ENCODE peak calls at places on chromosomes 12 and 14, in ten cellular contexts. K is stomach, V is lung, M is body of pancreas, J is tibial nerve, O is fibroblast of lung, Q is A673, P is tibial artery, T is bronchial epithelial cell, B is osteocyte. H is an unnamed sample.

GRCh38 chr12:2984249-2984648 is 25.1 kb downstream of the TEAD4 start:
- DNase-seq in K (no peak), V (no peak), M (no peak), J (no peak), O (no peak), Q (no peak), P (no peak), T (no peak), B (no peak), H (no peak)

GRCh38 chr12:52185400-52185967 is 6.3 kb downstream of the KRT80 start:
- DNase-seq in K (no peak), V (no peak), M (no peak), J (no peak), O (no peak), Q (no peak), P (no peak), T (no peak), B (no peak), H (no peak)

GRCh38 chr12:848519-849191 is 96.3 kb downstream of the WNK1 start:
- DNase-seq in K (no peak), V (no peak), M (no peak), J (no peak), O (no peak), Q (no peak), P (no peak), T (no peak), B (no peak), H (no peak)

GRCh38 chr12:123427036-123427769 is 9.3 kb downstream of the RILPL2 start:
- DNase-seq in K (no peak), V (no peak), M (no peak), J (no peak), O (no peak), Q (no peak), P (no peak), T (no peak), B (no peak), H (no peak)

GRCh38 chr14:93960108-93960475 is 16.3 kb downstream of the ASB2 start:
- DNase-seq in K (no peak), V (no peak), M (no peak), J (no peak), O (no peak), Q (no peak), P (no peak), T (no peak), B (no peak), H (no peak)

GRCh38 chr12:54018608-54018984 is 9.6 kb upstream of the HOXC6 start:
- DNase-seq in K (no peak), V (no peak), M (no peak), J (no peak), O (no peak), Q (peak; percentile 80), P (no peak), T (no peak), B (no peak), H (no peak)

GRCh38 chr14:64806202-64806861 is 73.4 kb downstream of the SPTB start:
- DNase-seq in K (peak; percentile 30), V (peak; percentile 48), M (peak; percentile 54), J (no peak), O (peak; percentile 39), Q (no peak), P (no peak), T (peak; percentile 87), B (no peak), H (peak; percentile 94)

GRCh38 chr12:47221256-47222023 is 141.7 kb upstream of the AMIGO2 start:
- DNase-seq in K (no peak), V (no peak), M (no peak), J (no peak), O (no peak), Q (no peak), P (no peak), T (no peak), B (no peak), H (no peak)

GRCh38 chr14:102917469-102918211 is 4.8 kb upstream of the AMN start:
- DNase-seq in K (peak; percentile 62), V (no peak), M (no peak), J (peak; percentile 41), O (peak; percentile 39), Q (peak; percentile 78), P (peak; percentile 65), T (no peak), B (no peak), H (no peak)

GRCh38 chr14:73234586-73235394 is 2.5 kb upstream of the PAPLN start:
- DNase-seq in K (no peak), V (no peak), M (no peak), J (no peak), O (no peak), Q (no peak), P (peak; percentile 15), T (no peak), B (no peak), H (no peak)

GRCh38 chr14:65720743-65721142 is 308.2 kb downstream of the FUT8 start:
- DNase-seq in K (no peak), V (no peak), M (no peak), J (no peak), O (no peak), Q (no peak), P (no peak), T (no peak), B (no peak), H (no peak)

GRCh38 chr14:34538871-34539406 is 562 bp downstream of the EAPP start:
- DNase-seq in K (no peak), V (no peak), M (no peak), J (no peak), O (peak; percentile 3), Q (no peak), P (no peak), T (peak; percentile 30), B (no peak), H (no peak)

GRCh38 chr12:7666595-7666994 is 887 bp upstream of the APOBEC1 start:
- DNase-seq in K (no peak), V (no peak), M (no peak), J (no peak), O (no peak), Q (no peak), P (no peak), T (no peak), B (no peak), H (no peak)

GRCh38 chr12:116727261-116727660 is 10.6 kb downstream of the SPRING1 start:
- DNase-seq in K (no peak), V (no peak), M (no peak), J (no peak), O (no peak), Q (no peak), P (no peak), T (no peak), B (no peak), H (no peak)

GRCh38 chr14:70660967-70661871 is 19.5 kb downstream of the TTC9 start:
- DNase-seq in K (peak; percentile 80), V (no peak), M (peak; percentile 35), J (no peak), O (no peak), Q (peak; percentile 27), P (no peak), T (no peak), B (no peak), H (no peak)

GRCh38 chr12:77167801-77168200 is 102.4 kb upstream of the E2F7 start:
- DNase-seq in K (no peak), V (no peak), M (no peak), J (no peak), O (no peak), Q (no peak), P (no peak), T (peak; percentile 36), B (no peak), H (peak; percentile 9)

GRCh38 chr14:47549886-47550285 is 125.5 kb downstream of the MDGA2 start:
- DNase-seq in K (no peak), V (no peak), M (no peak), J (no peak), O (no peak), Q (no peak), P (no peak), T (no peak), B (no peak), H (no peak)

DNA sequence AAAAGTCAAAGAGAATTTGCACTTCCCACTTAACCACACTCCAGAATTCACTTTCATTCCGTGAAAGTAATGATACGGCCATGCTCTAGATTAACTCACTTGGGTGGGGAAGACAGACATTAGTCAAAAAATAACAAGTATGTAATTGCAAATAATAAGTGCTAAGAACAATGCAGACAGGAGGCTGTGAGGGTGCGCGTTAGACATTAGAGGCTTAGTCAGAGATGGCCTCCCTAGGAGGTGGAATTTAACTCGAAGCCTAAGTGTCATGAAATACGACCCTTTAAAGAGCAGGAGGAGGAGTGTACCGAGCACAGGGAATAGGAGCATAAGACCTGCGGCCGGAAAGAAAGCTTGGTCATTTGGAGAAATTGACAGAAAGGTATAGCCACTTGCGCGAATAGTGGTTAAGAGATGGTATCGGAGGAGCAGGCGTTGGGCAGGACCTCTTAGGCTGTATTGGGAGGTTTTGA is 628 bp downstream of the SNRPF start:
- DNase-seq in K (no peak), V (no peak), M (no peak), J (no peak), O (peak; percentile 34), Q (peak; percentile 33), P (no peak), T (peak; percentile 36), B (no peak), H (no peak)
- TF ChIP-seq CTCF in K (no peak), V (no peak), M (peak; percentile 2), J (no peak), O (no peak), Q (no peak), P (no peak), T (no peak), B (no peak), H (no peak)

DNA sequence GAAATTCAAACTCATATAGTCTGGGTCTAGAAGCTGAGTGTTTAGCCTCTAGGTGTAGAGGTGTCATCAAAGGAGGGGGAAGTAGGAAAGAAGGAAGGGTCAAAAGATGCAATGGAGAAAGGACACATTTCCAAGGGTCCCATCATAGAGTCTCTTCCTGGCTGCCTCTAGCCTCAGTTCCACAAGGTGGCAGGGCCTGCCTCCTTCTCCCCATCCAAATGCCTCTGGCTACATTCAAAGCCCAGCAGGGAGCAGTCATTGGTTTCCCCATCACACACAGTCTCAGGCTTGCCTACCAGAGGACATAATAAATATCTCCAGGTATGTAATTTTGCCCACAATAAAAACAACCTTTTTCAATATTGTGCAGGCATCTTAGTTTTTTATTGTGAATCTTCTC is 2.1 kb upstream of the CCT2 start:
- DNase-seq in K (no peak), V (no peak), M (no peak), J (no peak), O (no peak), Q (peak; percentile 56), P (no peak), T (peak; percentile 33), B (no peak), H (peak; percentile 40)
- TF ChIP-seq CTCF in K (no peak), V (no peak), M (no peak), J (no peak), O (no peak), Q (peak; percentile 48), P (no peak), T (peak; percentile 23), B (no peak), H (peak; percentile 46)

GRCh38 chr12:107990325-107990724 is 138.8 kb upstream of the WSCD2 start:
- DNase-seq in K (no peak), V (no peak), M (no peak), J (no peak), O (no peak), Q (peak; percentile 15), P (no peak), T (peak; percentile 21), B (no peak), H (no peak)
- TF ChIP-seq CTCF in K (peak; percentile 23), V (no peak), M (peak; percentile 58), J (no peak), O (peak; percentile 16), Q (peak; percentile 42), P (peak; percentile 26), T (peak; percentile 41), B (peak; percentile 44), H (no peak)

GRCh38 chr12:55748230-55748993 is 5.5 kb downstream of the GDF11 start:
- DNase-seq in K (no peak), V (no peak), M (no peak), J (no peak), O (no peak), Q (no peak), P (no peak), T (no peak), B (no peak), H (no peak)
- TF ChIP-seq CTCF in K (no peak), V (no peak), M (no peak), J (no peak), O (no peak), Q (no peak), P (no peak), T (no peak), B (no peak), H (no peak)